ENCODE peak calls at places on chromosomes 12 and 14, in four cellular contexts. One of them, this sample, is unnamed.

GRCh38 chr12:24625103-24625502 is 323.8 kb downstream of the BCAT1 start:
- DNase-seq in GM20000: no peak
- DNase-seq in effector memory CD4-positive, alpha-beta T cell: no peak
- DNase-seq in CD4-positive, CD25-positive, alpha-beta regulatory T cell: no peak
- DNase-seq in this sample: no peak

GRCh38 chr14:48430805-48431204 is 755.4 kb upstream of the MDGA2 start:
- DNase-seq in effector memory CD4-positive, alpha-beta T cell: no peak
- DNase-seq in GM20000: no peak
- DNase-seq in CD4-positive, CD25-positive, alpha-beta regulatory T cell: no peak
- DNase-seq in this sample: no peak

GRCh38 chr14:79825046-79825521 is 386.2 kb downstream of the DIO2 start:
- DNase-seq in effector memory CD4-positive, alpha-beta T cell: no peak
- DNase-seq in GM20000: no peak
- DNase-seq in CD4-positive, CD25-positive, alpha-beta regulatory T cell: no peak
- DNase-seq in this sample: no peak

GRCh38 chr12:132734206-132734605 is 23.6 kb downstream of the PGAM5 start:
- DNase-seq in effector memory CD4-positive, alpha-beta T cell: no peak
- DNase-seq in CD4-positive, CD25-positive, alpha-beta regulatory T cell: no peak
- DNase-seq in GM20000: no peak
- DNase-seq in this sample: no peak

GRCh38 chr14:69842671-69843407 is 36.4 kb upstream of the SMOC1 start:
- DNase-seq in GM20000: no peak
- DNase-seq in effector memory CD4-positive, alpha-beta T cell: no peak
- DNase-seq in CD4-positive, CD25-positive, alpha-beta regulatory T cell: no peak
- DNase-seq in this sample: no peak

GRCh38 chr12:84842406-84843013 is 70.1 kb downstream of the SLC6A15 start:
- DNase-seq in GM20000: peak; percentile 15
- DNase-seq in effector memory CD4-positive, alpha-beta T cell: no peak
- DNase-seq in CD4-positive, CD25-positive, alpha-beta regulatory T cell: peak; percentile 36
- DNase-seq in this sample: peak; percentile 24

GRCh38 chr14:104746951-104747481 is 5.9 kb upstream of the SIVA1 start:
- DNase-seq in GM20000: no peak
- DNase-seq in effector memory CD4-positive, alpha-beta T cell: no peak
- DNase-seq in CD4-positive, CD25-positive, alpha-beta regulatory T cell: no peak
- DNase-seq in this sample: no peak

GRCh38 chr14:104264495-104265265 is 126.3 kb downstream of the KIF26A start:
- DNase-seq in effector memory CD4-positive, alpha-beta T cell: no peak
- DNase-seq in CD4-positive, CD25-positive, alpha-beta regulatory T cell: no peak
- DNase-seq in GM20000: no peak
- DNase-seq in this sample: no peak

GRCh38 chr14:80146941-80147340 is 64.4 kb downstream of the DIO2 start:
- DNase-seq in effector memory CD4-positive, alpha-beta T cell: no peak
- DNase-seq in CD4-positive, CD25-positive, alpha-beta regulatory T cell: no peak
- DNase-seq in GM20000: no peak
- DNase-seq in this sample: no peak

GRCh38 chr12:70258605-70259403 is 15.6 kb downstream of the CNOT2 start:
- DNase-seq in CD4-positive, CD25-positive, alpha-beta regulatory T cell: no peak
- DNase-seq in effector memory CD4-positive, alpha-beta T cell: no peak
- DNase-seq in GM20000: no peak
- DNase-seq in this sample: no peak

GRCh38 chr12:76346798-76347420 is 1.3 kb downstream of the BBS10 start:
- DNase-seq in GM20000: peak; percentile 24
- DNase-seq in CD4-positive, CD25-positive, alpha-beta regulatory T cell: peak; percentile 23
- DNase-seq in effector memory CD4-positive, alpha-beta T cell: no peak
- DNase-seq in this sample: no peak

GRCh38 chr14:36553650-36554260 is 28.7 kb downstream of the NKX2-8 start:
- DNase-seq in GM20000: peak; percentile 31
- DNase-seq in effector memory CD4-positive, alpha-beta T cell: no peak
- DNase-seq in CD4-positive, CD25-positive, alpha-beta regulatory T cell: peak; percentile 31
- DNase-seq in this sample: peak; percentile 39

GRCh38 chr14:104360522-104360921 is 219.0 kb upstream of the C14orf180 start:
- DNase-seq in effector memory CD4-positive, alpha-beta T cell: no peak
- DNase-seq in CD4-positive, CD25-positive, alpha-beta regulatory T cell: no peak
- DNase-seq in GM20000: no peak
- DNase-seq in this sample: no peak

GRCh38 chr14:96408608-96409007 is 16.7 kb downstream of the AK7 start:
- DNase-seq in GM20000: no peak
- DNase-seq in effector memory CD4-positive, alpha-beta T cell: no peak
- DNase-seq in CD4-positive, CD25-positive, alpha-beta regulatory T cell: no peak
- DNase-seq in this sample: no peak

GRCh38 chr12:116879509-116880212 is 1.6 kb downstream of the HRK start:
- DNase-seq in effector memory CD4-positive, alpha-beta T cell: no peak
- DNase-seq in CD4-positive, CD25-positive, alpha-beta regulatory T cell: peak; percentile 24
- DNase-seq in GM20000: peak; percentile 44
- DNase-seq in this sample: no peak

GRCh38 chr14:51443195-51444018 is 203.4 kb downstream of the TMX1 start:
- DNase-seq in effector memory CD4-positive, alpha-beta T cell: no peak
- DNase-seq in GM20000: no peak
- DNase-seq in CD4-positive, CD25-positive, alpha-beta regulatory T cell: no peak
- DNase-seq in this sample: no peak

GRCh38 chr14:35423621-35424020 is 19.1 kb upstream of the NFKBIA start:
- DNase-seq in CD4-positive, CD25-positive, alpha-beta regulatory T cell: no peak
- DNase-seq in GM20000: no peak
- DNase-seq in effector memory CD4-positive, alpha-beta T cell: no peak
- DNase-seq in this sample: no peak

GRCh38 chr14:34496679-34497513 is 34.9 kb upstream of the SPTSSA start:
- DNase-seq in GM20000: no peak
- DNase-seq in CD4-positive, CD25-positive, alpha-beta regulatory T cell: no peak
- DNase-seq in effector memory CD4-positive, alpha-beta T cell: no peak
- DNase-seq in this sample: no peak

GRCh38 chr14:51621654-51622053 is 30.1 kb upstream of the FRMD6 start:
- DNase-seq in effector memory CD4-positive, alpha-beta T cell: no peak
- DNase-seq in GM20000: no peak
- DNase-seq in CD4-positive, CD25-positive, alpha-beta regulatory T cell: no peak
- DNase-seq in this sample: no peak

GRCh38 chr14:87994974-87995373 is 2.0 kb upstream of the GALC start:
- DNase-seq in GM20000: peak; percentile 56
- DNase-seq in CD4-positive, CD25-positive, alpha-beta regulatory T cell: peak; percentile 21
- DNase-seq in effector memory CD4-positive, alpha-beta T cell: peak; percentile 45
- DNase-seq in this sample: no peak

GRCh38 chr12:67193705-67194104 is 75.5 kb upstream of the CAND1 start:
- DNase-seq in CD4-positive, CD25-positive, alpha-beta regulatory T cell: peak; percentile 26
- DNase-seq in GM20000: peak; percentile 15
- DNase-seq in effector memory CD4-positive, alpha-beta T cell: no peak
- DNase-seq in this sample: peak; percentile 24

GRCh38 chr14:54209501-54210231 is 187.1 kb upstream of the CDKN3 start:
- DNase-seq in GM20000: no peak
- DNase-seq in effector memory CD4-positive, alpha-beta T cell: no peak
- DNase-seq in CD4-positive, CD25-positive, alpha-beta regulatory T cell: no peak
- DNase-seq in this sample: no peak

GRCh38 chr14:58315606-58316005 is 17.3 kb downstream of the ARID4A start:
- DNase-seq in effector memory CD4-positive, alpha-beta T cell: no peak
- DNase-seq in GM20000: no peak
- DNase-seq in CD4-positive, CD25-positive, alpha-beta regulatory T cell: no peak
- DNase-seq in this sample: no peak

GRCh38 chr12:4272014-4272975 is 1.3 kb upstream of the CCND2 start:
- DNase-seq in GM20000: peak; percentile 94
- DNase-seq in CD4-positive, CD25-positive, alpha-beta regulatory T cell: peak; percentile 98
- DNase-seq in effector memory CD4-positive, alpha-beta T cell: peak; percentile 76
- DNase-seq in this sample: peak; percentile 85

GRCh38 chr12:28710882-28711281 is 438.2 kb upstream of the FAR2 start:
- DNase-seq in GM20000: no peak
- DNase-seq in CD4-positive, CD25-positive, alpha-beta regulatory T cell: no peak
- DNase-seq in effector memory CD4-positive, alpha-beta T cell: no peak
- DNase-seq in this sample: no peak

GRCh38 chr14:103542545-103543088 is 13.6 kb downstream of the TRMT61A start:
- DNase-seq in CD4-positive, CD25-positive, alpha-beta regulatory T cell: no peak
- DNase-seq in effector memory CD4-positive, alpha-beta T cell: no peak
- DNase-seq in GM20000: no peak
- DNase-seq in this sample: no peak

GRCh38 chr12:94550964-94551363 is 91.3 kb upstream of the CEP83 start:
- DNase-seq in effector memory CD4-positive, alpha-beta T cell: no peak
- DNase-seq in CD4-positive, CD25-positive, alpha-beta regulatory T cell: no peak
- DNase-seq in GM20000: no peak
- DNase-seq in this sample: no peak

GRCh38 chr14:84409435-84409834 is 1120.5 kb upstream of the FLRT2 start:
- DNase-seq in effector memory CD4-positive, alpha-beta T cell: no peak
- DNase-seq in GM20000: no peak
- DNase-seq in CD4-positive, CD25-positive, alpha-beta regulatory T cell: no peak
- DNase-seq in this sample: no peak

GRCh38 chr12:3119192-3119744 is 42.1 kb downstream of the TSPAN9 start:
- DNase-seq in GM20000: no peak
- DNase-seq in CD4-positive, CD25-positive, alpha-beta regulatory T cell: peak; percentile 14
- DNase-seq in effector memory CD4-positive, alpha-beta T cell: no peak
- DNase-seq in this sample: no peak

GRCh38 chr12:113154351-113154973 is 4.9 kb downstream of the CFAP73 start:
- DNase-seq in GM20000: peak; percentile 76
- DNase-seq in effector memory CD4-positive, alpha-beta T cell: no peak
- DNase-seq in CD4-positive, CD25-positive, alpha-beta regulatory T cell: peak; percentile 35
- DNase-seq in this sample: no peak

GRCh38 chr12:132139912-132140311 is 4.2 kb downstream of the DDX51 start:
- DNase-seq in CD4-positive, CD25-positive, alpha-beta regulatory T cell: no peak
- DNase-seq in GM20000: no peak
- DNase-seq in effector memory CD4-positive, alpha-beta T cell: no peak
- DNase-seq in this sample: no peak

GRCh38 chr12:25284024-25284423 is 33.3 kb upstream of the KRAS start:
- DNase-seq in effector memory CD4-positive, alpha-beta T cell: no peak
- DNase-seq in CD4-positive, CD25-positive, alpha-beta regulatory T cell: no peak
- DNase-seq in GM20000: no peak
- DNase-seq in this sample: no peak

GRCh38 chr12:88650715-88651114 is 70.4 kb upstream of the KITLG start:
- DNase-seq in GM20000: no peak
- DNase-seq in CD4-positive, CD25-positive, alpha-beta regulatory T cell: no peak
- DNase-seq in effector memory CD4-positive, alpha-beta T cell: no peak
- DNase-seq in this sample: no peak

GRCh38 chr12:92947589-92948215 is 18.6 kb upstream of the EEA1 start:
- DNase-seq in GM20000: no peak
- DNase-seq in CD4-positive, CD25-positive, alpha-beta regulatory T cell: no peak
- DNase-seq in effector memory CD4-positive, alpha-beta T cell: no peak
- DNase-seq in this sample: no peak